ENCODE peak calls at places on chromosomes 13 and 19, in five cellular contexts. One of them, this sample, is unnamed.

GRCh38 chr19:7247160-7247559 is 47.1 kb downstream of the INSR start:
- DNase-seq in cardiac muscle cell: no peak
- DNase-seq in naive B cell: no peak
- DNase-seq in NCI-H2171 treated with DMSO at 0.1 percent for 48 hours: no peak
- DNase-seq in DMS79: no peak
- DNase-seq in this sample: no peak

GRCh38 chr19:7868671-7869452 is 5.3 kb downstream of the PRR36 start:
- DNase-seq in cardiac muscle cell: peak
- DNase-seq in naive B cell: peak
- DNase-seq in NCI-H2171 treated with DMSO at 0.1 percent for 48 hours: no peak
- DNase-seq in DMS79: no peak
- DNase-seq in this sample: no peak

GRCh38 chr13:81171065-81171647 is 830.2 kb upstream of the SPRY2 start:
- DNase-seq in cardiac muscle cell: peak
- DNase-seq in naive B cell: no peak
- DNase-seq in NCI-H2171 treated with DMSO at 0.1 percent for 48 hours: peak
- DNase-seq in DMS79: no peak
- DNase-seq in this sample: peak

GRCh38 chr19:48090281-48090802 is 20.3 kb downstream of the PLA2G4C start:
- DNase-seq in cardiac muscle cell: no peak
- DNase-seq in naive B cell: no peak
- DNase-seq in NCI-H2171 treated with DMSO at 0.1 percent for 48 hours: no peak
- DNase-seq in DMS79: no peak
- DNase-seq in this sample: peak

GRCh38 chr13:20828540-20829364 is 55.0 kb upstream of the EEF1AKMT1 start:
- DNase-seq in cardiac muscle cell: peak
- DNase-seq in naive B cell: peak
- DNase-seq in NCI-H2171 treated with DMSO at 0.1 percent for 48 hours: peak
- DNase-seq in DMS79: no peak
- DNase-seq in this sample: peak

GRCh38 chr19:50896591-50897190 is 14.5 kb downstream of the KLK4 start:
- DNase-seq in cardiac muscle cell: no peak
- DNase-seq in naive B cell: peak
- DNase-seq in NCI-H2171 treated with DMSO at 0.1 percent for 48 hours: peak
- DNase-seq in DMS79: peak
- DNase-seq in this sample: peak

GRCh38 chr13:101552286-101552685 is 99.8 kb downstream of the ITGBL1 start:
- DNase-seq in cardiac muscle cell: no peak
- DNase-seq in naive B cell: no peak
- DNase-seq in NCI-H2171 treated with DMSO at 0.1 percent for 48 hours: no peak
- DNase-seq in DMS79: no peak
- DNase-seq in this sample: no peak

GRCh38 chr13:75161804-75162203 is 320.2 kb downstream of the TBC1D4 start:
- DNase-seq in cardiac muscle cell: no peak
- DNase-seq in naive B cell: no peak
- DNase-seq in NCI-H2171 treated with DMSO at 0.1 percent for 48 hours: no peak
- DNase-seq in DMS79: no peak
- DNase-seq in this sample: no peak

GRCh38 chr19:45863840-45864628 is at the start of gene FOXA3:
- DNase-seq in cardiac muscle cell: peak
- DNase-seq in naive B cell: peak
- DNase-seq in NCI-H2171 treated with DMSO at 0.1 percent for 48 hours: no peak
- DNase-seq in DMS79: no peak
- DNase-seq in this sample: peak

GRCh38 chr13:78382481-78382880 is 220.9 kb downstream of the POU4F1 start:
- DNase-seq in cardiac muscle cell: no peak
- DNase-seq in naive B cell: no peak
- DNase-seq in NCI-H2171 treated with DMSO at 0.1 percent for 48 hours: peak
- DNase-seq in DMS79: no peak
- DNase-seq in this sample: no peak

GRCh38 chr13:30997697-30998547 is 65.5 kb downstream of the TEX26 start:
- DNase-seq in cardiac muscle cell: peak
- DNase-seq in naive B cell: no peak
- DNase-seq in NCI-H2171 treated with DMSO at 0.1 percent for 48 hours: peak
- DNase-seq in DMS79: peak
- DNase-seq in this sample: peak

GRCh38 chr13:32017449-32017848 is 14.1 kb upstream of the FRY start:
- DNase-seq in cardiac muscle cell: no peak
- DNase-seq in naive B cell: no peak
- DNase-seq in NCI-H2171 treated with DMSO at 0.1 percent for 48 hours: no peak
- DNase-seq in DMS79: no peak
- DNase-seq in this sample: no peak

GRCh38 chr13:87923713-87924112 is 252.5 kb downstream of the SLITRK5 start:
- DNase-seq in cardiac muscle cell: no peak
- DNase-seq in naive B cell: no peak
- DNase-seq in NCI-H2171 treated with DMSO at 0.1 percent for 48 hours: peak
- DNase-seq in DMS79: no peak
- DNase-seq in this sample: peak

GRCh38 chr13:98749501-98749900 is 3.0 kb downstream of the SLC15A1 start:
- DNase-seq in cardiac muscle cell: no peak
- DNase-seq in naive B cell: no peak
- DNase-seq in NCI-H2171 treated with DMSO at 0.1 percent for 48 hours: no peak
- DNase-seq in DMS79: no peak
- DNase-seq in this sample: no peak

GRCh38 chr19:37948362-37948761 is 41.4 kb downstream of the SIPA1L3 start:
- DNase-seq in cardiac muscle cell: no peak
- DNase-seq in naive B cell: no peak
- DNase-seq in NCI-H2171 treated with DMSO at 0.1 percent for 48 hours: no peak
- DNase-seq in DMS79: no peak
- DNase-seq in this sample: no peak

GRCh38 chr13:71034018-71034417 is 833.0 kb downstream of the DACH1 start:
- DNase-seq in cardiac muscle cell: no peak
- DNase-seq in naive B cell: no peak
- DNase-seq in NCI-H2171 treated with DMSO at 0.1 percent for 48 hours: no peak
- DNase-seq in DMS79: no peak
- DNase-seq in this sample: no peak

GRCh38 chr13:46062190-46062589 is 9.6 kb upstream of the ZC3H13 start:
- DNase-seq in cardiac muscle cell: no peak
- DNase-seq in naive B cell: no peak
- DNase-seq in NCI-H2171 treated with DMSO at 0.1 percent for 48 hours: no peak
- DNase-seq in DMS79: no peak
- DNase-seq in this sample: no peak

GRCh38 chr13:98945863-98946605 is 31.8 kb downstream of the DOCK9 start:
- DNase-seq in cardiac muscle cell: no peak
- DNase-seq in naive B cell: no peak
- DNase-seq in NCI-H2171 treated with DMSO at 0.1 percent for 48 hours: no peak
- DNase-seq in DMS79: no peak
- DNase-seq in this sample: no peak

GRCh38 chr19:39339636-39340035 is 2.6 kb upstream of the SAMD4B start:
- DNase-seq in cardiac muscle cell: no peak
- DNase-seq in naive B cell: no peak
- DNase-seq in NCI-H2171 treated with DMSO at 0.1 percent for 48 hours: no peak
- DNase-seq in DMS79: no peak
- DNase-seq in this sample: no peak

GRCh38 chr19:46863818-46864629 is 3.2 kb downstream of the ARHGAP35 start:
- DNase-seq in cardiac muscle cell: peak
- DNase-seq in naive B cell: no peak
- DNase-seq in NCI-H2171 treated with DMSO at 0.1 percent for 48 hours: no peak
- DNase-seq in DMS79: peak
- DNase-seq in this sample: peak

GRCh38 chr13:59413121-59413520 is 750.6 kb downstream of the DIAPH3 start:
- DNase-seq in cardiac muscle cell: peak
- DNase-seq in naive B cell: no peak
- DNase-seq in NCI-H2171 treated with DMSO at 0.1 percent for 48 hours: no peak
- DNase-seq in DMS79: no peak
- DNase-seq in this sample: no peak

GRCh38 chr13:71661921-71662320 is 205.1 kb downstream of the DACH1 start:
- DNase-seq in cardiac muscle cell: no peak
- DNase-seq in naive B cell: no peak
- DNase-seq in NCI-H2171 treated with DMSO at 0.1 percent for 48 hours: no peak
- DNase-seq in DMS79: no peak
- DNase-seq in this sample: peak

GRCh38 chr13:95523598-95523997 is 28.9 kb upstream of the CLDN10 start:
- DNase-seq in cardiac muscle cell: no peak
- DNase-seq in naive B cell: no peak
- DNase-seq in NCI-H2171 treated with DMSO at 0.1 percent for 48 hours: no peak
- DNase-seq in DMS79: no peak
- DNase-seq in this sample: no peak

GRCh38 chr13:100898431-100898830 is 223.8 kb upstream of the TMTC4 start:
- DNase-seq in cardiac muscle cell: no peak
- DNase-seq in naive B cell: no peak
- DNase-seq in NCI-H2171 treated with DMSO at 0.1 percent for 48 hours: peak
- DNase-seq in DMS79: no peak
- DNase-seq in this sample: no peak

GRCh38 chr13:40102854-40103253 is 447.4 kb downstream of the COG6 start:
- DNase-seq in cardiac muscle cell: no peak
- DNase-seq in naive B cell: no peak
- DNase-seq in NCI-H2171 treated with DMSO at 0.1 percent for 48 hours: no peak
- DNase-seq in DMS79: no peak
- DNase-seq in this sample: no peak

GRCh38 chr19:5251096-5252065 is 89.2 kb downstream of the PTPRS start:
- DNase-seq in cardiac muscle cell: no peak
- DNase-seq in naive B cell: no peak
- DNase-seq in NCI-H2171 treated with DMSO at 0.1 percent for 48 hours: no peak
- DNase-seq in DMS79: no peak
- DNase-seq in this sample: no peak

GRCh38 chr13:49357694-49358093 is 86.2 kb downstream of the CAB39L start:
- DNase-seq in cardiac muscle cell: no peak
- DNase-seq in naive B cell: no peak
- DNase-seq in NCI-H2171 treated with DMSO at 0.1 percent for 48 hours: no peak
- DNase-seq in DMS79: no peak
- DNase-seq in this sample: no peak

GRCh38 chr19:3194703-3195087 is 9.0 kb downstream of the NCLN start:
- DNase-seq in cardiac muscle cell: no peak
- DNase-seq in naive B cell: no peak
- DNase-seq in NCI-H2171 treated with DMSO at 0.1 percent for 48 hours: no peak
- DNase-seq in DMS79: no peak
- DNase-seq in this sample: no peak

GRCh38 chr19:6735181-6735891 is 2.0 kb downstream of the GPR108 start:
- DNase-seq in cardiac muscle cell: no peak
- DNase-seq in naive B cell: no peak
- DNase-seq in NCI-H2171 treated with DMSO at 0.1 percent for 48 hours: no peak
- DNase-seq in DMS79: no peak
- DNase-seq in this sample: no peak

GRCh38 chr19:900302-901111 is 7.2 kb downstream of the RNU6-9 start:
- DNase-seq in cardiac muscle cell: no peak
- DNase-seq in naive B cell: no peak
- DNase-seq in NCI-H2171 treated with DMSO at 0.1 percent for 48 hours: peak
- DNase-seq in DMS79: no peak
- DNase-seq in this sample: peak

GRCh38 chr13:77298403-77298802 is 28.5 kb downstream of the MYCBP2 start:
- DNase-seq in cardiac muscle cell: no peak
- DNase-seq in naive B cell: peak
- DNase-seq in NCI-H2171 treated with DMSO at 0.1 percent for 48 hours: no peak
- DNase-seq in DMS79: no peak
- DNase-seq in this sample: no peak

GRCh38 chr19:35545855-35546381 is 492 bp downstream of the TMEM147 start:
- DNase-seq in cardiac muscle cell: no peak
- DNase-seq in naive B cell: no peak
- DNase-seq in NCI-H2171 treated with DMSO at 0.1 percent for 48 hours: peak
- DNase-seq in DMS79: no peak
- DNase-seq in this sample: peak

GRCh38 chr13:74062933-74063332 is 71.3 kb downstream of the KLF12 start:
- DNase-seq in cardiac muscle cell: peak
- DNase-seq in naive B cell: no peak
- DNase-seq in NCI-H2171 treated with DMSO at 0.1 percent for 48 hours: peak
- DNase-seq in DMS79: no peak
- DNase-seq in this sample: no peak

GRCh38 chr13:80251403-80251802 is 89.5 kb downstream of the SPRY2 start:
- DNase-seq in cardiac muscle cell: peak
- DNase-seq in naive B cell: no peak
- DNase-seq in NCI-H2171 treated with DMSO at 0.1 percent for 48 hours: no peak
- DNase-seq in DMS79: no peak
- DNase-seq in this sample: peak